ENCODE peak calls at places on chromosomes 5 and 9, in eight cellular contexts. Z, J, T, M, V, C, F and I are unnamed samples.

GRCh38 chr9:37082214-37082765 is 38.1 kb upstream of the ZCCHC7 start:
- DNase-seq in Z (peak; percentile 25), J (no peak), T (no peak), M (no peak), V (peak; percentile 27), C (no peak), F (no peak), I (peak; percentile 17)

GRCh38 chr5:35038891-35039290 is 8.9 kb downstream of the AGXT2 start:
- DNase-seq in Z (peak; percentile 36), J (no peak), T (no peak), M (no peak), V (no peak), C (no peak), F (no peak), I (peak; percentile 47)

GRCh38 chr5:112467467-112467866 is 48.4 kb upstream of the EPB41L4A start:
- DNase-seq in Z (no peak), J (no peak), T (no peak), M (no peak), V (no peak), C (no peak), F (no peak), I (no peak)

GRCh38 chr9:6788175-6789016 is 30.6 kb downstream of the KDM4C start:
- DNase-seq in Z (peak; percentile 57), J (no peak), T (no peak), M (no peak), V (peak; percentile 49), C (peak; percentile 53), F (no peak), I (peak; percentile 56)

GRCh38 chr5:156121234-156121633 is 205.7 kb upstream of the SGCD start:
- DNase-seq in Z (no peak), J (no peak), T (no peak), M (no peak), V (peak; percentile 82), C (no peak), F (no peak), I (peak; percentile 4)

GRCh38 chr5:158676642-158677489 is 422.9 kb downstream of the EBF1 start:
- DNase-seq in Z (no peak), J (peak; percentile 28), T (peak; percentile 38), M (no peak), V (no peak), C (peak; percentile 56), F (no peak), I (no peak)

GRCh38 chr5:140821375-140822280 is at the start of gene PCDHA5:
- DNase-seq in Z (peak; percentile 18), J (peak; percentile 78), T (no peak), M (no peak), V (no peak), C (no peak), F (no peak), I (peak; percentile 7)

GRCh38 chr5:177129206-177129605 is 4.4 kb upstream of the NSD1 start:
- DNase-seq in Z (no peak), J (no peak), T (no peak), M (no peak), V (no peak), C (no peak), F (no peak), I (no peak)

GRCh38 chr9:976258-976804 is at the start of gene DMRT3:
- DNase-seq in Z (no peak), J (no peak), T (peak; percentile 73), M (peak; percentile 67), V (no peak), C (no peak), F (no peak), I (no peak)

GRCh38 chr5:139562847-139563246 is 1.7 kb downstream of the UBE2D2 start:
- DNase-seq in Z (peak; percentile 6), J (no peak), T (no peak), M (peak; percentile 23), V (no peak), C (no peak), F (no peak), I (no peak)

GRCh38 chr5:56340196-56340980 is 107.3 kb upstream of the ANKRD55 start:
- DNase-seq in Z (peak; percentile 58), J (no peak), T (no peak), M (no peak), V (no peak), C (no peak), F (no peak), I (peak; percentile 56)

GRCh38 chr9:7782390-7783120 is 17.0 kb downstream of the DMAC1 start:
- DNase-seq in Z (no peak), J (no peak), T (no peak), M (no peak), V (no peak), C (no peak), F (no peak), I (no peak)

GRCh38 chr5:85920984-85921383 is 696.8 kb upstream of the COX7C start:
- DNase-seq in Z (no peak), J (no peak), T (no peak), M (no peak), V (no peak), C (no peak), F (no peak), I (no peak)

DNA sequence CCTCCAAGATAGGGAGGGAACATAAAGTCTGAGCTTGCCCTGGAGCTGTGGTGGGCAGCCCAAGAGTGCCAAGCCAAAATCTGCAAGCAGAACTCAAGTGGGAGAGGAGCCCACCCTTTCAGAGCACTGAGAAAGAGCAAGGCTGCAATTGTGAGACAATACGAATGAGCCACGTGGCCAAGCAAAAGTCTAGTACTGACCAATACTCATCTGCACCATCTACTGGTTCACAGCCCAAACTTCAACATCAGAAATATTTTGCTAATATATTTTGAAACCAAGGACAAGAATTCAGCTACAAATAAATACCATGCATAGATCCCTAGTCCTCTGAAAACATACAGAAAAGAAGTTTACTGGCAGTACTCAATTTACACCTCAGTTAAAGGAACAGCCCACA is 696.2 kb upstream of the COX7C start:
- DNase-seq in Z (no peak), J (no peak), T (no peak), M (no peak), V (no peak), C (no peak), F (no peak), I (no peak)
- TF ChIP-seq CTCF in Z (no peak), J (no peak), T (no peak), M (no peak), V (no peak), C (no peak), F (no peak), I (no peak)

GRCh38 chr9:127762111-127762676 is 16.3 kb downstream of the SH2D3C start:
- DNase-seq in Z (no peak), J (no peak), T (peak; percentile 28), M (peak; percentile 88), V (no peak), C (no peak), F (peak; percentile 67), I (no peak)

GRCh38 chr9:127761491-127761904 is 17.0 kb downstream of the SH2D3C start:
- DNase-seq in Z (no peak), J (no peak), T (peak; percentile 22), M (no peak), V (no peak), C (no peak), F (no peak), I (no peak)

GRCh38 chr9:127765418-127765817 is 13.0 kb downstream of the SH2D3C start:
- DNase-seq in Z (no peak), J (no peak), T (no peak), M (no peak), V (no peak), C (no peak), F (no peak), I (no peak)

GRCh38 chr9:127761061-127761460 is 17.4 kb downstream of the SH2D3C start:
- DNase-seq in Z (no peak), J (no peak), T (no peak), M (no peak), V (no peak), C (no peak), F (no peak), I (no peak)

DNA sequence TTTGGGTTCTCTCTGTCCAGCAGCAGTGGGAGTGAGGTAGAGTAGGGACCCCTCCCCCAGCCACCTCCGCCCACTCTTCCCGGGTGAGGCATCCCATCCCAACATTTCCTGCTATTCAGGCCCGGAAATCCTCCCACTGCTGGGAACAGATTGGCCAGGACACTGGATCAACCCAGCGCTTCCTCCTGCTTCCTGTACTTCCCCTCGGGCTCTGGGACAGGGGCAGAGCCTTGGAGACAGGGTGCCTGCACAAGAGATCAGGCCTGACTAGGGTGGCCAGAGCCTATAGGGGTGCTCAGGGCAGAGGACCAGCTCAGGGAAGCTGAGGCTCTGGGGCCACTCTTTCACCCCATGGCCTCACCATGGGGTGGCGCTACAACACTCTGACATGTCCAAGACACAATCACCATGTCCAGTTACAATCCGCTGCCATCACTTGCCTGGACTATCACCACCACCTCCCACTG is 14.5 kb downstream of the SH2D3C start:
- DNase-seq in Z (peak; percentile 83), J (peak; percentile 55), T (peak; percentile 42), M (no peak), V (no peak), C (peak; percentile 76), F (peak; percentile 67), I (peak; percentile 36)
- TF ChIP-seq CTCF in Z (peak; percentile 46), J (peak; percentile 22), T (peak; percentile 28), M (no peak), V (peak; percentile 16), C (peak; percentile 52), F (peak; percentile 25), I (peak; percentile 49)

DNA sequence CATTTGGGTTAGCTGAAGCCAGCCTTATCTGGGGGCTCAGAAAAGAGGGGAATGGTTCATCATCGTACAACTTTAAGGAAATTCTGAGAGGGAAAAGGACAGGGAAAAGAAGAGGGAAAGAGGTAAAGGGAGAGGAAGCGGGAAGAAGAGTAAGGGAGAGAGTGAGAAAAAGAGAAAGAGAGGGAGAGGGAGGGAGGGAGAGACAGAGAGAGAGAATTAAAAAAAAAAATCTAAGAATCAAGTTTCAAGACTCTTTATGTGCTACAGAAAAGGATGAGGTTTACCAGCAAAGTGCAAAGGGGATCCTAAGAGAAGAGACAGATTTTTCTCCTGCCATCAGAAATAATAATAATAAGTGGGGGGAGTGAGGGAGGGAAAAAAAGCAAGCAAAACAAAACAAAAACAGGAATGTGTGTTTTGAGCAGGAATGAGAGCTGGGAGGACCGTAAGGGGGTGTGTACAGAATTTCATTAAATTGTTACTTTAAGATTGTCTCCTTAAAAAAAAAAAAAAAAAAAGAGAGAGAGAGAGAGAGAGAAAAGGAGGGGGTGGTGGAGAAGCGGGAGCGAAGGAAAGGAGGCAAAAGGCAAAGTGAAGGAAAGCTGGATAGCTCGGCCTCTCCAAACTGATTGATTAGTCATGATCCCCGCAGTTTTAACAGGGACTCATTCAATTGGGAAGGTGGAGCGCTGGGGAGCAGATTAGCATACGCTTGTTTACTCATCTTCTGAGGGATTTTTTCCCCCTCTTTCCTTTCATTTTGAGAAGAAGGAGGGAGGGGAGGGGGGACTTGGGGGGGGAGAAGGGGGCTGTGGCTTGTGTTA is 438 bp upstream of the PAPPA start:
- DNase-seq in Z (peak; percentile 94), J (no peak), T (no peak), M (no peak), V (peak; percentile 52), C (no peak), F (no peak), I (peak; percentile 86)
- TF ChIP-seq CTCF in Z (no peak), J (no peak), T (no peak), M (no peak), V (no peak), C (no peak), F (no peak), I (no peak)

DNA sequence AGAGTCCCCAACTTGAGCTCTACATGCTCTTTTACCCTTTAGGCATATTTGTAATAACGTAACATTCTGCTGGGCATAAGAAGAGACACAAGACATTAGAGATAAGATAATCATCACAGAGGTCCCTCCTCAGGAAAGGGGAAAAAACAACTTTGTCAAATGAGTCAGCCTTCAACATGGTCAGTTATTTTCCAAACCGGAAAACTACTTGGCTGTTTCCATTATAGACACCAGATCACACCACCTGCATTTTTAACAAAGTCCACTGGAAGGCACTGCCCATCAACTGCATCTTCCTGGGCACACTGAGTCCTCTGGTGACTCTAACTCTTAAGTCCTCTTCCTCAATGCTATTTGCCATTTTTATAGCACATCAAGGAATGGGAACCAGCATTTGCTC is 221.8 kb downstream of the FAM114A2 start:
- DNase-seq in Z (no peak), J (no peak), T (no peak), M (no peak), V (no peak), C (no peak), F (no peak), I (no peak)
- TF ChIP-seq CTCF in Z (no peak), J (no peak), T (no peak), M (no peak), V (no peak), C (no peak), F (no peak), I (no peak)